ENCODE peak calls at places on chromosomes 16 and 17, in nine cellular contexts. One of them, this sample, is unnamed.

GRCh38 chr16:52547001-52547833 is at the start of gene TOX3:
- DNase-seq in K562: no peak
- DNase-seq in IMR-90: no peak
- DNase-seq in body of pancreas: peak; percentile 44
- DNase-seq in spleen: no peak
- DNase-seq in upper lobe of left lung: peak; percentile 85
- DNase-seq in HCT116: no peak
- DNase-seq in sigmoid colon: no peak
- DNase-seq in gastrocnemius medialis: no peak
- DNase-seq in this sample: no peak

GRCh38 chr17:70095455-70095854 is 20.4 kb downstream of the KCNJ16 start:
- DNase-seq in K562: no peak
- DNase-seq in IMR-90: no peak
- DNase-seq in body of pancreas: no peak
- DNase-seq in spleen: no peak
- DNase-seq in upper lobe of left lung: no peak
- DNase-seq in HCT116: no peak
- DNase-seq in sigmoid colon: no peak
- DNase-seq in gastrocnemius medialis: no peak
- DNase-seq in this sample: no peak

GRCh38 chr16:30434852-30435251 is 5.0 kb upstream of the DCTPP1 start:
- DNase-seq in K562: no peak
- DNase-seq in IMR-90: no peak
- DNase-seq in body of pancreas: no peak
- DNase-seq in spleen: no peak
- DNase-seq in upper lobe of left lung: no peak
- DNase-seq in HCT116: no peak
- DNase-seq in sigmoid colon: no peak
- DNase-seq in gastrocnemius medialis: no peak
- DNase-seq in this sample: no peak

GRCh38 chr17:60392845-60393702 is 1.1 kb upstream of the USP32 start:
- DNase-seq in K562: no peak
- DNase-seq in IMR-90: peak; percentile 60
- DNase-seq in body of pancreas: peak; percentile 61
- DNase-seq in spleen: no peak
- DNase-seq in upper lobe of left lung: no peak
- DNase-seq in HCT116: peak; percentile 24
- DNase-seq in sigmoid colon: peak; percentile 70
- DNase-seq in gastrocnemius medialis: peak; percentile 52
- DNase-seq in this sample: peak; percentile 68

GRCh38 chr16:73414636-73415035 is 366.7 kb upstream of the ZFHX3 start:
- DNase-seq in K562: no peak
- DNase-seq in IMR-90: no peak
- DNase-seq in body of pancreas: no peak
- DNase-seq in spleen: no peak
- DNase-seq in upper lobe of left lung: no peak
- DNase-seq in HCT116: no peak
- DNase-seq in sigmoid colon: no peak
- DNase-seq in gastrocnemius medialis: no peak
- DNase-seq in this sample: no peak

GRCh38 chr16:3147046-3147756 is 12.4 kb downstream of the ZNF213 start:
- DNase-seq in K562: no peak
- DNase-seq in IMR-90: no peak
- DNase-seq in body of pancreas: no peak
- DNase-seq in spleen: peak; percentile 70
- DNase-seq in upper lobe of left lung: peak; percentile 81
- DNase-seq in HCT116: no peak
- DNase-seq in sigmoid colon: no peak
- DNase-seq in gastrocnemius medialis: no peak
- DNase-seq in this sample: no peak

GRCh38 chr16:65809627-65810026 is 556.9 kb upstream of the CDH5 start:
- DNase-seq in K562: no peak
- DNase-seq in IMR-90: no peak
- DNase-seq in body of pancreas: no peak
- DNase-seq in spleen: no peak
- DNase-seq in upper lobe of left lung: no peak
- DNase-seq in HCT116: no peak
- DNase-seq in sigmoid colon: no peak
- DNase-seq in gastrocnemius medialis: no peak
- DNase-seq in this sample: no peak

GRCh38 chr16:83338941-83339340 is 468.8 kb upstream of the HSBP1 start:
- DNase-seq in K562: no peak
- DNase-seq in IMR-90: peak; percentile 37
- DNase-seq in body of pancreas: no peak
- DNase-seq in spleen: no peak
- DNase-seq in upper lobe of left lung: no peak
- DNase-seq in HCT116: no peak
- DNase-seq in sigmoid colon: no peak
- DNase-seq in gastrocnemius medialis: no peak
- DNase-seq in this sample: no peak

GRCh38 chr17:37527249-37527851 is 37.7 kb downstream of the DUSP14 start:
- DNase-seq in K562: peak; percentile 45
- DNase-seq in IMR-90: peak; percentile 70
- DNase-seq in body of pancreas: no peak
- DNase-seq in spleen: no peak
- DNase-seq in upper lobe of left lung: no peak
- DNase-seq in HCT116: peak; percentile 38
- DNase-seq in sigmoid colon: no peak
- DNase-seq in gastrocnemius medialis: no peak
- DNase-seq in this sample: no peak

GRCh38 chr16:49382916-49383315 is 9.3 kb downstream of the C16orf78 start:
- DNase-seq in K562: no peak
- DNase-seq in IMR-90: no peak
- DNase-seq in body of pancreas: no peak
- DNase-seq in spleen: no peak
- DNase-seq in upper lobe of left lung: no peak
- DNase-seq in HCT116: peak; percentile 29
- DNase-seq in sigmoid colon: no peak
- DNase-seq in gastrocnemius medialis: no peak
- DNase-seq in this sample: no peak

GRCh38 chr16:67415872-67416793 is at the start of gene ZDHHC1:
- DNase-seq in K562: peak; percentile 72
- DNase-seq in IMR-90: peak; percentile 61
- DNase-seq in body of pancreas: peak; percentile 74
- DNase-seq in spleen: peak; percentile 92
- DNase-seq in upper lobe of left lung: peak; percentile 96
- DNase-seq in HCT116: no peak
- DNase-seq in sigmoid colon: peak; percentile 87
- DNase-seq in gastrocnemius medialis: peak; percentile 48
- DNase-seq in this sample: no peak

GRCh38 chr17:9948967-9949366 is 43.9 kb upstream of the RCVRN start:
- DNase-seq in K562: no peak
- DNase-seq in IMR-90: no peak
- DNase-seq in body of pancreas: peak; percentile 20
- DNase-seq in spleen: no peak
- DNase-seq in upper lobe of left lung: no peak
- DNase-seq in HCT116: no peak
- DNase-seq in sigmoid colon: no peak
- DNase-seq in gastrocnemius medialis: no peak
- DNase-seq in this sample: no peak

GRCh38 chr17:12402963-12403622 is 262.6 kb upstream of the MYOCD start:
- DNase-seq in K562: no peak
- DNase-seq in IMR-90: peak; percentile 97
- DNase-seq in body of pancreas: no peak
- DNase-seq in spleen: no peak
- DNase-seq in upper lobe of left lung: no peak
- DNase-seq in HCT116: no peak
- DNase-seq in sigmoid colon: no peak
- DNase-seq in gastrocnemius medialis: no peak
- DNase-seq in this sample: no peak

GRCh38 chr17:10171581-10171981 is 26.8 kb downstream of the GAS7 start:
- DNase-seq in K562: no peak
- DNase-seq in IMR-90: peak; percentile 41
- DNase-seq in body of pancreas: no peak
- DNase-seq in spleen: no peak
- DNase-seq in upper lobe of left lung: no peak
- DNase-seq in HCT116: no peak
- DNase-seq in sigmoid colon: no peak
- DNase-seq in gastrocnemius medialis: no peak
- DNase-seq in this sample: no peak

GRCh38 chr16:89491974-89492687 is 1.8 kb upstream of the ANKRD11 start:
- DNase-seq in K562: peak; percentile 57
- DNase-seq in IMR-90: no peak
- DNase-seq in body of pancreas: no peak
- DNase-seq in spleen: no peak
- DNase-seq in upper lobe of left lung: no peak
- DNase-seq in HCT116: no peak
- DNase-seq in sigmoid colon: no peak
- DNase-seq in gastrocnemius medialis: peak; percentile 35
- DNase-seq in this sample: no peak

GRCh38 chr16:66924527-66925321 is 611 bp downstream of the RRAD start:
- DNase-seq in K562: peak; percentile 91
- DNase-seq in IMR-90: no peak
- DNase-seq in body of pancreas: no peak
- DNase-seq in spleen: no peak
- DNase-seq in upper lobe of left lung: peak; percentile 93
- DNase-seq in HCT116: no peak
- DNase-seq in sigmoid colon: no peak
- DNase-seq in gastrocnemius medialis: peak; percentile 67
- DNase-seq in this sample: no peak

GRCh38 chr17:36814958-36815357 is 122.3 kb upstream of the LHX1 start:
- DNase-seq in K562: no peak
- DNase-seq in IMR-90: no peak
- DNase-seq in body of pancreas: no peak
- DNase-seq in spleen: no peak
- DNase-seq in upper lobe of left lung: no peak
- DNase-seq in HCT116: no peak
- DNase-seq in sigmoid colon: no peak
- DNase-seq in gastrocnemius medialis: no peak
- DNase-seq in this sample: no peak

GRCh38 chr16:58011652-58012051 is 10.4 kb downstream of the USB1 start:
- DNase-seq in K562: no peak
- DNase-seq in IMR-90: peak; percentile 83
- DNase-seq in body of pancreas: no peak
- DNase-seq in spleen: no peak
- DNase-seq in upper lobe of left lung: no peak
- DNase-seq in HCT116: no peak
- DNase-seq in sigmoid colon: no peak
- DNase-seq in gastrocnemius medialis: no peak
- DNase-seq in this sample: no peak

GRCh38 chr17:15998031-15998574 is 1.4 kb downstream of the ZSWIM7 start:
- DNase-seq in K562: no peak
- DNase-seq in IMR-90: no peak
- DNase-seq in body of pancreas: no peak
- DNase-seq in spleen: no peak
- DNase-seq in upper lobe of left lung: no peak
- DNase-seq in HCT116: no peak
- DNase-seq in sigmoid colon: no peak
- DNase-seq in gastrocnemius medialis: no peak
- DNase-seq in this sample: no peak
- H3K27ac ChIP-seq in K562: no peak overlapping the region
- H3K27ac ChIP-seq in IMR-90: no peak overlapping the region
- H3K27ac ChIP-seq in body of pancreas: no peak overlapping the region
- H3K27ac ChIP-seq in spleen: no peak overlapping the region
- H3K27ac ChIP-seq in upper lobe of left lung: peak overlapping the region; percentile 94
- H3K27ac ChIP-seq in HCT116: peak overlapping the region; percentile 95
- H3K27ac ChIP-seq in sigmoid colon: peak overlapping the region; percentile 96
- H3K27ac ChIP-seq in gastrocnemius medialis: peak overlapping the region; percentile 89
- H3K27ac ChIP-seq in this sample: no peak overlapping the region

DNA sequence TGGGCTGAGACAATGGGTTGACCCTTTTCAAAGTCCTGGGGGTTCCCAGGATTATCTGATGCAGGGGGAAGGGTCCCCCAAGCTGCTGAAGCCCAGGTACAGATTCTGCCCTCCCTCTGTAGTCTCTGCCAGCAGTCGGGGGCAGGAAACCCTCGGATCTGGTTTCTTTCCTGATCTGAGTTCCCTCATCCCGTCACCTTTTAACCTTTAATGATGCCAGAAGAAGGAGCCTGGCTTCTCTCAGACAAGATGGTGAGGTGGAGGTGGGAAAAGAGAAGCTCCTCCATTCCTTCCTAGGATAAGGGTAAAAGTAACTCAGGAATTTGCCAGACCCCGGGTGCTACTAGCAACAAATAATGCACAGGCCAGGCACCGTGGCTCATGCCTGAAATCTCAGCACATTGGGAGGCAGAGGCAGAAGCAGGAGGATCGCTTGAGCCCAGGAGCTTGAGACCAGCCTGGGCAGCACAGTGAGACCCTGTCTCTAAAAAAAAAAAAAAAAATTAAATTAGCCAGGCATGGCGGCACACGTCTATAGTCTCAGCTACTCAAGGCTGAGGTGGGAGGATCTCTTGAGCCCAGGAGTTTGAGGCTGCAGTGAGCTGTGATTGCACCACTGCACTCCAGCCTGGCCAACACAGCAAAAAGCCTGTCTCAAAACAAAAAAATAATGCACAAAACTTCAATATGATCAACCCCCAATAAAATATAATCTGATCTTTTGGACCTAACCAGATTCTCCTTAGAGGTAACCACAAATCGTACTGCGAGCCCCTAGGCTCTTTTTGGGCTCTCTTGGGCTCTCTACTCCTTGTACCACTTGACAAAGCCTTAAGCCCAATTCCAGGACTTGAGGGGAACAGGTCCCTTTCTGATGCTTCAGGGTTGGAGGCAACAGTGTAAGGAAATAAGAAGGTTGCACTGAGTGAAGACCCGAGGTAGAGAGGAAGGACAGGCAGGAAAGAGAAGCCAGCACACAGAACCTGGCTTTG is 5.7 kb downstream of the CDC42EP4 start:
- DNase-seq in K562: no peak
- DNase-seq in IMR-90: no peak
- DNase-seq in body of pancreas: no peak
- DNase-seq in spleen: no peak
- DNase-seq in upper lobe of left lung: no peak
- DNase-seq in HCT116: no peak
- DNase-seq in sigmoid colon: no peak
- DNase-seq in gastrocnemius medialis: no peak
- DNase-seq in this sample: no peak
- TF ChIP-seq POLR2A in K562: no peak
- TF ChIP-seq POLR2A in IMR-90: no peak
- TF ChIP-seq POLR2A in body of pancreas: no peak
- TF ChIP-seq POLR2A in spleen: no peak
- TF ChIP-seq POLR2A in upper lobe of left lung: no peak
- TF ChIP-seq POLR2A in HCT116: no peak
- TF ChIP-seq POLR2A in sigmoid colon: no peak
- TF ChIP-seq POLR2A in gastrocnemius medialis: no peak
- TF ChIP-seq POLR2A in this sample: no peak

GRCh38 chr17:8326591-8327583 is 12.8 kb upstream of the ODF4 start:
- DNase-seq in K562: no peak
- DNase-seq in IMR-90: no peak
- DNase-seq in body of pancreas: peak; percentile 20
- DNase-seq in spleen: no peak
- DNase-seq in upper lobe of left lung: peak; percentile 88
- DNase-seq in HCT116: no peak
- DNase-seq in sigmoid colon: peak; percentile 72
- DNase-seq in gastrocnemius medialis: no peak
- DNase-seq in this sample: peak; percentile 83
- H3K4me3 ChIP-seq in K562: peak overlapping the region; percentile 29
- H3K4me3 ChIP-seq in IMR-90: peak overlapping the region; percentile 33
- H3K4me3 ChIP-seq in body of pancreas: no peak overlapping the region
- H3K4me3 ChIP-seq in spleen: peak overlapping the region; percentile 37
- H3K4me3 ChIP-seq in upper lobe of left lung: peak overlapping the region; percentile 49
- H3K4me3 ChIP-seq in HCT116: no peak overlapping the region
- H3K4me3 ChIP-seq in sigmoid colon: peak overlapping the region; percentile 51
- H3K4me3 ChIP-seq in gastrocnemius medialis: peak overlapping the region; percentile 60
- H3K4me3 ChIP-seq in this sample: peak overlapping the region; percentile 60

DNA sequence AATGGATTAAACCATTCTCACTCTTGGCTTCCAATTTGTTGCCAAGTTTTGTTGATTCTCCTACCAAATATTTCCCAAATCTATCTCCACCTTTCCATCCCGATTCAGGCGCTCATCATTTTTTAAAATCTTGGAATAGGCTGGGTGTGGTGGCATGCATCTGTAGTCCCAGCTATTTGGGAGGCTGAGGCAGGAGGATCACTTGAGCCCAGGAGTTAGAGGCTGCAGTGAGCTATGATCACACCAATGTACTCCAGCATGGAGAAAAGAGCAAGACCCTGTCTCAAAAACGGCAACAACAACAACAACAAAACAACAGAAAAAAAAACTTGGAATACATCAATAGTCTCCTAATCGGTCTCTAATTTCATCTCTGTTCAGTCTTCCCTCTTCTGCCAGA is 902 bp upstream of the NKIRAS2 start:
- DNase-seq in K562: no peak
- DNase-seq in IMR-90: no peak
- DNase-seq in body of pancreas: no peak
- DNase-seq in spleen: no peak
- DNase-seq in upper lobe of left lung: no peak
- DNase-seq in HCT116: no peak
- DNase-seq in sigmoid colon: no peak
- DNase-seq in gastrocnemius medialis: no peak
- DNase-seq in this sample: no peak
- H3K27ac ChIP-seq in K562: peak overlapping the region; percentile 98
- H3K27ac ChIP-seq in IMR-90: no peak overlapping the region
- H3K27ac ChIP-seq in body of pancreas: no peak overlapping the region
- H3K27ac ChIP-seq in spleen: no peak overlapping the region
- H3K27ac ChIP-seq in upper lobe of left lung: no peak overlapping the region
- H3K27ac ChIP-seq in HCT116: no peak overlapping the region
- H3K27ac ChIP-seq in sigmoid colon: no peak overlapping the region
- H3K27ac ChIP-seq in gastrocnemius medialis: no peak overlapping the region
- H3K27ac ChIP-seq in this sample: no peak overlapping the region